ENCODE peak calls at places on chromosomes 1 and 21, in five cellular contexts. B, J, P, L and F are unnamed samples.

GRCh38 chr1:22296701-22297591 is 154.0 kb upstream of the WNT4 start:
- DNase-seq in B (no peak), J (no peak), P (no peak), L (no peak), F (no peak)

GRCh38 chr21:26833460-26833939 is 11.7 kb downstream of the ADAMTS1 start:
- DNase-seq in B (no peak), J (no peak), P (no peak), L (no peak), F (no peak)

GRCh38 chr1:3773572-3774502 is 1.3 kb downstream of the SMIM1 start:
- DNase-seq in B (no peak), J (no peak), P (no peak), L (no peak), F (no peak)

GRCh38 chr1:14259191-14259757 is 339.2 kb upstream of the KAZN start:
- DNase-seq in B (peak), J (peak), P (no peak), L (peak), F (peak)

GRCh38 chr1:25826571-25826970 is 6.8 kb downstream of the MTFR1L start:
- DNase-seq in B (no peak), J (no peak), P (no peak), L (no peak), F (no peak)

GRCh38 chr1:19312782-19313635 is 883 bp downstream of the SLC66A1 start:
- DNase-seq in B (no peak), J (no peak), P (no peak), L (no peak), F (no peak)

GRCh38 chr1:214327519-214327918 is 46.6 kb downstream of the SMYD2 start:
- DNase-seq in B (no peak), J (no peak), P (no peak), L (no peak), F (no peak)

GRCh38 chr1:14136881-14137280 is 436.9 kb downstream of the PRDM2 start:
- DNase-seq in B (no peak), J (no peak), P (no peak), L (no peak), F (no peak)

GRCh38 chr21:34910396-34910795 is 138.7 kb downstream of the RUNX1 start:
- DNase-seq in B (no peak), J (no peak), P (no peak), L (peak), F (peak)

GRCh38 chr1:111030590-111030989 is 66.9 kb upstream of the LRIF1 start:
- DNase-seq in B (no peak), J (peak), P (no peak), L (no peak), F (no peak)

GRCh38 chr1:234900601-234901000 is 228.0 kb downstream of the TOMM20 start:
- DNase-seq in B (no peak), J (no peak), P (no peak), L (no peak), F (no peak)

GRCh38 chr1:18978706-18979105 is 22.2 kb upstream of the IFFO2 start:
- DNase-seq in B (no peak), J (no peak), P (no peak), L (no peak), F (no peak)

GRCh38 chr1:189962171-189962570 is 515.5 kb downstream of the BRINP3 start:
- DNase-seq in B (no peak), J (peak), P (no peak), L (no peak), F (no peak)

GRCh38 chr1:158798531-158798930 is 17.5 kb upstream of the OR6N2 start:
- DNase-seq in B (no peak), J (no peak), P (no peak), L (no peak), F (no peak)

GRCh38 chr1:90781429-90782020 is 64.4 kb upstream of the BARHL2 start:
- DNase-seq in B (no peak), J (no peak), P (no peak), L (peak), F (peak)

GRCh38 chr1:233254039-233254362 is 41.5 kb downstream of the PCNX2 start:
- DNase-seq in B (no peak), J (no peak), P (no peak), L (no peak), F (no peak)

GRCh38 chr1:9595156-9595967 is 6.7 kb downstream of the TMEM201 start:
- DNase-seq in B (no peak), J (no peak), P (no peak), L (no peak), F (no peak)

GRCh38 chr1:236543065-236543669 is 19.4 kb downstream of the LGALS8 start:
- DNase-seq in B (no peak), J (no peak), P (no peak), L (no peak), F (no peak)